ENCODE peak calls at places on chromosomes 7 and 10, in five cellular contexts. S, F, H, O and N are unnamed samples.

GRCh38 chr10:93746844-93747284 is 10.9 kb upstream of the LGI1 start:
- DNase-seq in S (peak), F (peak), H (peak), O (no peak), N (no peak)

GRCh38 chr7:116953372-116953726 is at the start of gene ST7:
- DNase-seq in S (peak), F (peak), H (peak), O (no peak), N (peak)

GRCh38 chr10:17076626-17077025 is 53.0 kb downstream of the CUBN start:
- DNase-seq in S (no peak), F (no peak), H (no peak), O (no peak), N (no peak)

GRCh38 chr10:37268266-37268665 is 142.9 kb downstream of the ANKRD30A start:
- DNase-seq in S (no peak), F (no peak), H (no peak), O (no peak), N (no peak)

GRCh38 chr7:57305192-57305748 is 144.7 kb upstream of the ZNF716 start:
- DNase-seq in S (no peak), F (no peak), H (peak), O (no peak), N (no peak)

GRCh38 chr10:71288461-71288860 is 30.6 kb upstream of the SLC29A3 start:
- DNase-seq in S (no peak), F (no peak), H (no peak), O (peak), N (no peak)

GRCh38 chr7:73533742-73534141 is 11.6 kb upstream of the BAZ1B start:
- DNase-seq in S (no peak), F (no peak), H (no peak), O (no peak), N (no peak)

GRCh38 chr10:48900296-48900695 is 39.3 kb downstream of the LRRC18 start:
- DNase-seq in S (no peak), F (no peak), H (no peak), O (no peak), N (no peak)

GRCh38 chr7:150955519-150956394 is 22.4 kb downstream of the KCNH2 start:
- DNase-seq in S (no peak), F (no peak), H (no peak), O (no peak), N (no peak)

GRCh38 chr7:157010588-157011332 is at the start of gene MNX1:
- DNase-seq in S (no peak), F (peak), H (peak), O (no peak), N (peak)

GRCh38 chr7:151518105-151518780 is 1.5 kb downstream of the RHEB start:
- DNase-seq in S (peak), F (peak), H (peak), O (peak), N (no peak)

GRCh38 chr7:158432369-158433270 is 155.0 kb downstream of the PTPRN2 start:
- DNase-seq in S (no peak), F (peak), H (no peak), O (no peak), N (no peak)

GRCh38 chr10:63391812-63392211 is 74.0 kb downstream of the JMJD1C start:
- DNase-seq in S (no peak), F (no peak), H (no peak), O (no peak), N (no peak)

GRCh38 chr10:99461230-99461629 is 30.8 kb upstream of the GOT1 start:
- DNase-seq in S (no peak), F (no peak), H (peak), O (no peak), N (no peak)

GRCh38 chr10:101095550-101096213 is 33.9 kb downstream of the KAZALD1 start:
- DNase-seq in S (peak), F (peak), H (peak), O (peak), N (peak)

GRCh38 chr7:8035647-8036518 is 67.3 kb downstream of the GLCCI1 start:
- DNase-seq in S (no peak), F (no peak), H (no peak), O (no peak), N (no peak)

GRCh38 chr10:69571618-69572158 is 1.5 kb downstream of the NEUROG3 start:
- DNase-seq in S (no peak), F (no peak), H (no peak), O (no peak), N (no peak)

GRCh38 chr7:154308928-154309327 is 256.7 kb downstream of the DPP6 start:
- DNase-seq in S (no peak), F (no peak), H (no peak), O (no peak), N (no peak)

GRCh38 chr10:119633538-119634218 is 17.5 kb upstream of the BAG3 start:
- DNase-seq in S (no peak), F (no peak), H (no peak), O (no peak), N (no peak)

GRCh38 chr7:96026606-96027005 is 254.3 kb downstream of the DYNC1I1 start:
- DNase-seq in S (no peak), F (no peak), H (no peak), O (no peak), N (no peak)

GRCh38 chr7:65269150-65269856 is 104.4 kb upstream of the ZNF92 start:
- DNase-seq in S (no peak), F (no peak), H (peak), O (no peak), N (no peak)
- TF ChIP-seq POLR2A in S (no peak), F (no peak), H (peak), O (no peak), N (peak)

DNA sequence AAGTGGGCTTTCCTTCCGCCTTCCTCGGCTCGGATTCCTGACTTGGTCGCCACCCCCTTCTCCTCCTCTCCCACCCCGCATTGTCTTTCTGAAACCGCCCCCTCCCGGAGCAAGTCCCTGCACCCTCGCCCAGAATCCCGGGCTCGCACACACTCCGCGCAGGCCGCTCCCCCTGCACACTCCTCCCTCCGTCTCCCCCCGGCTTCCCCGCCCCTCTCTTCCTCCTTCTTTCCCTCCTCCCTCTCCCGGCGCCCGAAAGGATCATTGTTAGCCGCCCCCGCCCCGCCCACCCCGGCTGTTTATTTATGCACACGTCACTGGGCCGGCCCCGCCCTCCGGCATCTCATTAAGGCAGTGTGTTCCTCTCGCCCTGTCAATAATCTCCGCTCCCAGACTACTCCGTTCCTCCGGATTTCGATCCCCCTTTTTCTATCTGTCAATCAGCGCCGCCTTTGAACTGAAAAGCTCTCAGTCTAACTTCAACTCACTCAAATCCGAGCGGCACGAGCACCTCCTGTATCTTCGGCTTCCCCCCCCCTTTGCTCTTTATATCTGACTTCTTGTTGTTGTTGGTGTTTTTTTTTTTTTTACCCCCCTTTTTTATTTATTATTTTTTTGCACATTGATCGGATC is at the start of gene TCF7L2:
- DNase-seq in S (peak), F (peak), H (peak), O (peak), N (peak)
- TF ChIP-seq POLR2A in S (peak), F (peak), H (peak), O (peak), N (no peak)

DNA sequence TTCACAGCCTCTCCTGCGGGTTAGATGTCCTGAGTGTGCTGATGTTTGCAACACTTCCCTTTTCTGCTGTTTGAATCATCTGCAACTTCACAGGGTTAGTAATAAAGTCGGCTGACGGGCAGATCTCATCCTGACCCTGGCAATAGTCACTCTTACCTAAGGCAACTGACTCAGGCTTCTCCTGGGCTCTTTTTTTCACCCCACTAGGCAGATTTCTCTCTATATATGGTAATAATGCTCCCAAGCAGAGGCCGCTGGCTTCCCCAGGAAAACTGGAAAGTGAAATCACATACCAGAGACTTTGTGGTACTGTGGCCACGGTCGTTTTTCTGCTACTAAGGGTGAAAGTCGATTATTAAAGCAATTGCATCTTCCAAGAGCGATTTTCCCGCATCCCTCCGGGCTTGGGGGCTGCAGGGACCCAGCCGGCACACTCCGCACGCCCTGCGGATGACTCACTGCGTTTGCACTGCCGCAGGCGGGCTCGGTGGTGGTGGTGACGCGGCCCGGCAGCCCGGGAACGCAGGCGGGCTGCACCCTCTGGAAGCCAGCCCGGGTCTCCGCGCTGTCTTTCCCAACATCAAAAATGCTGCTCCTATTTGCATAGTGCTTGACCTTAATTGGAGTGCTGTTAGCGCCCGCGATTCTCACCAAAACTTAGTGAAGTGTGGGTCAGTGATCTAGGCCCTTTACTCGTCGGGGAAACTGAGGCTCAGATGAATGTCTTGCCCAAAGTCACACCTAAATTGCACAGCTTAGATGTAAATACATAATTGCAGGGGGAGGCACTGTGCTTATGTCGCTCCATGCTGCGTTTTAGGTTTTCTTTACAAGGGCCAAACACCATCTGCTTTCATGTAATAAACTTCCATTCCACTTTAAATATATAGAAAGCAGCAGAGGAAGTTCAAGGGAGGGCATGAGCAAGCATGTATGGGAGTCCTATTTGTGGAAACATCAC is 47.6 kb upstream of the ITGB1 start:
- DNase-seq in S (peak), F (peak), H (peak), O (peak), N (no peak)
- TF ChIP-seq POLR2A in S (no peak), F (no peak), H (peak), O (peak), N (no peak)

DNA sequence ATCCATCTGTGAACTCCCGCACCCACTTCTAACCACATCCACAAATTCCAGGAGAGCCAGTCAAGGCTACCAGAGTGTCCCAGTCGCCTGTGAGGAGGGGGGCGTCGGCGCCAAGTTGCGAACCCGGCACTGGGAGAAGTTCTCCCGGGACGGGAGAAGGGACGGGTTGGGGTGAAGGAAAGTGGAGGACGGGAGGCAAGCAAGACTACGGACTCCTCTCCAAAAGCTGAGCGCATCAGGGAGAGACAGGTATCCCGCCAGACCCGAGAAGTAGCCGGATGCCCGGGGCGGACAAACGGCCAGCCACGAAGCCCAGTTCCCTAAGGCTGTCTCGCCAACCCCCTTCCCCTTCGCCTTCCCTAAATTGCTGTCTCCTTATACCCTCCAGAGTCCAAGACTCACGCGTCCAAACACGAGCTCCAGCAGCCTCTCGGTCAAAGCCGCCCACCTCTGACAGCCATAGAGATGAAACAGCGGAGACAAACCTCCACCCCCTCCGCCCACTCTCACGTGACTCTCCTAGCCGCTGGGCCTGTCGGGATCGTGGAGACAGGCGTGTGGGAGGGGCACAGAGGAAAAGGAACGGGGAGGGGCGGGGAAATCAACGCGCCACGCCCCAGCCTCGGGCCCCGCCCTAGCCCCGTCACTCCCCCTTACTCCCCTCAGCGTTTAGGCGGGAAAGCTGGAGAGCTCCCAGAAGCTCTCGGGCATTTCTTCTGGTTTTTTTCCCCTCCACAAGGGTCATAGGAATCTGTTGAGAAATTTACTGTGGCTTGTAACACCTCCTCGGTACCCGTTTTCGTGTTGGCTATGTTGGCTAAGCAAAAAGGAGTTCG is at the start of gene MICU1:
- DNase-seq in S (peak), F (peak), H (peak), O (peak), N (peak)
- TF ChIP-seq POLR2A in S (peak), F (peak), H (peak), O (peak), N (peak)

GRCh38 chr10:50470345-50470744 is 153.4 kb downstream of the SGMS1 start:
- DNase-seq in S (no peak), F (no peak), H (no peak), O (no peak), N (no peak)

GRCh38 chr10:50471583-50471975 is 152.2 kb downstream of the SGMS1 start:
- DNase-seq in S (no peak), F (no peak), H (no peak), O (no peak), N (no peak)

GRCh38 chr10:50472914-50473313 is 150.8 kb downstream of the SGMS1 start:
- DNase-seq in S (no peak), F (no peak), H (no peak), O (no peak), N (no peak)

GRCh38 chr10:50470798-50471582 is 152.8 kb downstream of the SGMS1 start:
- DNase-seq in S (no peak), F (no peak), H (no peak), O (no peak), N (no peak)

DNA sequence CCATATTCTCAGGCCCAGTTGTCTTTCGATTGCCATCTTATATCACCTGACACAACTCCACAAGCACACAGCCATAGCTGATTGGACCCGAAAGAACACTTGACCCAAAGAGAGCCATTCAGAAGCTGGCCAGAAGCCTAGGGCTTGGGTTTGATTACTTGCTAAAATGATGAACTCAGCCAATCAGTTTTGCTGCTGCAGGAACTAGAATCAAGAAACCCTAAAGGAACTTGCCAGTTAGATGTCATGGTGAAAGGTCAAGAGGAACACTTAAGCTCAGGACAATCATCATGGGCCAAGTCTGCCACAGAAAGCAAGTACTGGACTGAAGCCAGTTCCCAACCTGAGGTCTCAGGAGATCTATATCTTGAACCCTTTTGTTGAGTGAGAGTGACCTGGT is 150.0 kb downstream of the SGMS1 start:
- DNase-seq in S (no peak), F (no peak), H (no peak), O (no peak), N (no peak)
- TF ChIP-seq POLR2A in S (no peak), F (no peak), H (no peak), O (no peak), N (no peak)

GRCh38 chr7:75870557-75870956 is 8.3 kb upstream of the RHBDD2 start:
- DNase-seq in S (no peak), F (no peak), H (no peak), O (no peak), N (no peak)
- TF ChIP-seq POLR2A in S (no peak), F (no peak), H (no peak), O (no peak), N (no peak)

GRCh38 chr10:74825371-74826141 is 844 bp upstream of the KAT6B start:
- DNase-seq in S (no peak), F (no peak), H (peak), O (no peak), N (no peak)
- TF ChIP-seq POLR2A in S (no peak), F (no peak), H (no peak), O (no peak), N (no peak)